ENCODE peak calls at places on chromosomes 7 and 10, in four cellular contexts. E is fibroblast of the aortic adventitia, H is brain microvascular endothelial cell, C is GM12865. F is an unnamed sample.

GRCh38 chr10:76433161-76434005 is 1002.0 kb downstream of the LRMDA start:
- DNase-seq in C (no peak), E (no peak), H (no peak), F (peak; percentile 88)

GRCh38 chr7:51219261-51219988 is 97.2 kb downstream of the COBL start:
- DNase-seq in E (no peak), C (no peak), H (no peak), F (no peak)

GRCh38 chr7:30029696-30030095 is 1.5 kb downstream of the PLEKHA8 start:
- DNase-seq in H (no peak), C (peak; percentile 21), E (no peak), F (peak; percentile 34)

GRCh38 chr7:11865671-11866070 is 33.7 kb upstream of the THSD7A start:
- DNase-seq in C (no peak), H (no peak), E (no peak), F (no peak)

GRCh38 chr10:718143-718700 is 28.8 kb upstream of the DIP2C start:
- DNase-seq in H (no peak), C (no peak), E (no peak), F (no peak)

GRCh38 chr10:62637249-62638061 is 167.1 kb upstream of the ADO start:
- DNase-seq in H (peak; percentile 55), C (peak; percentile 90), E (peak; percentile 44), F (peak; percentile 81)

GRCh38 chr7:155570991-155571390 is 24.6 kb upstream of the CNPY1 start:
- DNase-seq in C (no peak), H (no peak), E (no peak), F (no peak)

GRCh38 chr7:44213872-44214595 is 13.3 kb downstream of the YKT6 start:
- DNase-seq in E (peak; percentile 48), H (peak; percentile 27), C (peak; percentile 46), F (peak; percentile 49)

GRCh38 chr7:55569797-55570196 is 2.5 kb downstream of the VOPP1 start:
- DNase-seq in H (no peak), E (no peak), C (peak; percentile 78), F (no peak)

GRCh38 chr10:25059990-25060389 is 43.6 kb downstream of the THNSL1 start:
- DNase-seq in E (peak; percentile 96), H (peak; percentile 90), C (no peak), F (peak; percentile 97)

GRCh38 chr7:85554294-85554877 is 367.5 kb upstream of the SEMA3D start:
- DNase-seq in C (peak; percentile 62), E (peak; percentile 86), H (peak; percentile 73), F (peak; percentile 71)

GRCh38 chr7:130113887-130114286 is 43.6 kb downstream of the KLHDC10 start:
- DNase-seq in C (no peak), E (no peak), H (no peak), F (no peak)

GRCh38 chr10:91617073-91617580 is 15.7 kb downstream of the PPP1R3C start:
- DNase-seq in H (peak; percentile 81), E (peak; percentile 89), C (no peak), F (peak; percentile 90)

GRCh38 chr7:17661982-17662585 is 278.2 kb downstream of the SNX13 start:
- DNase-seq in E (peak; percentile 62), C (no peak), H (no peak), F (peak; percentile 68)

GRCh38 chr10:46284286-46285229 is 2.2 kb upstream of the ANTXRL start:
- DNase-seq in H (peak; percentile 11), E (peak; percentile 64), C (peak; percentile 76), F (peak; percentile 57)

GRCh38 chr7:30148951-30149459 is 14.2 kb downstream of the MTURN start:
- DNase-seq in C (no peak), E (no peak), H (no peak), F (peak; percentile 59)

GRCh38 chr7:13797545-13797944 is 191.9 kb downstream of the ETV1 start:
- DNase-seq in C (no peak), H (no peak), E (no peak), F (no peak)

GRCh38 chr7:19307554-19307953 is 162.3 kb upstream of the FERD3L start:
- DNase-seq in H (no peak), E (no peak), C (no peak), F (no peak)

GRCh38 chr7:95922191-95922590 is 149.8 kb downstream of the DYNC1I1 start:
- DNase-seq in E (peak; percentile 22), H (no peak), C (no peak), F (no peak)

GRCh38 chr7:121020652-121021051 is 32.1 kb downstream of the CPED1 start:
- DNase-seq in E (peak; percentile 66), H (no peak), C (no peak), F (peak; percentile 82)

GRCh38 chr7:26646666-26647065 is 217.7 kb downstream of the SKAP2 start:
- DNase-seq in H (no peak), C (no peak), E (peak; percentile 2), F (no peak)

GRCh38 chr10:6766061-6766460 is 186.0 kb upstream of the PRKCQ start:
- DNase-seq in C (no peak), H (no peak), E (peak; percentile 72), F (no peak)

GRCh38 chr10:67818323-67818722 is 19.7 kb downstream of the DNAJC12 start:
- DNase-seq in E (no peak), H (peak; percentile 78), C (no peak), F (peak; percentile 97)

GRCh38 chr7:74656421-74656910 is 1.1 kb upstream of the GTF2I start:
- DNase-seq in H (no peak), E (peak; percentile 35), C (peak; percentile 71), F (no peak)

DNA sequence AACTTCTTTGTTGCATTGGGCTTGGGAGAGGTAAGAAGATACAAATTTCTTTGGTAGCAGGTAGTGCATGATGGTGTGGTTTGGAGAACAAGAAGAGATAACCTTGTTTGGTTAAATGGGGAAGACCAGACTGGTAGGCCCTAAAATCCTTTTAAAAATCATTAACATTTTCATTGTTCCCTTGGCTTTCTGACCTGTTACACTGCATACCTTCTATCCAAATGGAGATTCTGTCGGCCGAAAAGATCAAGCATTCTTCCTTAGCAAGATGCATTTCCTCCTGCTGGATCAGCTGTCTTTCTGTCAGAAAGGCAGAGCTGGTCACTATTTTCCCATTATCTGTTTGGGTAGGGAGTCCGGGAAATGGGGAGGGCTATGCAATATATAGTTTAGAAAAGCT is 33.7 kb downstream of the AGK start:
- DNase-seq in C (no peak), H (no peak), E (no peak), F (no peak)
- H3K4me3 ChIP-seq in C (no peak overlapping the region), H (no peak overlapping the region), E (no peak overlapping the region), F (no peak overlapping the region)

GRCh38 chr10:5629789-5630436 is 36.5 kb downstream of the ASB13 start:
- DNase-seq in H (peak; percentile 82), E (peak; percentile 89), C (peak; percentile 83), F (peak; percentile 73)

GRCh38 chr10:5631936-5632335 is 34.5 kb downstream of the ASB13 start:
- DNase-seq in H (no peak), C (no peak), E (no peak), F (no peak)

GRCh38 chr10:5627486-5628044 is 38.8 kb downstream of the ASB13 start:
- DNase-seq in C (no peak), H (no peak), E (no peak), F (no peak)

GRCh38 chr10:5628366-5628765 is 38.0 kb downstream of the ASB13 start:
- DNase-seq in E (peak; percentile 83), H (no peak), C (no peak), F (no peak)

DNA sequence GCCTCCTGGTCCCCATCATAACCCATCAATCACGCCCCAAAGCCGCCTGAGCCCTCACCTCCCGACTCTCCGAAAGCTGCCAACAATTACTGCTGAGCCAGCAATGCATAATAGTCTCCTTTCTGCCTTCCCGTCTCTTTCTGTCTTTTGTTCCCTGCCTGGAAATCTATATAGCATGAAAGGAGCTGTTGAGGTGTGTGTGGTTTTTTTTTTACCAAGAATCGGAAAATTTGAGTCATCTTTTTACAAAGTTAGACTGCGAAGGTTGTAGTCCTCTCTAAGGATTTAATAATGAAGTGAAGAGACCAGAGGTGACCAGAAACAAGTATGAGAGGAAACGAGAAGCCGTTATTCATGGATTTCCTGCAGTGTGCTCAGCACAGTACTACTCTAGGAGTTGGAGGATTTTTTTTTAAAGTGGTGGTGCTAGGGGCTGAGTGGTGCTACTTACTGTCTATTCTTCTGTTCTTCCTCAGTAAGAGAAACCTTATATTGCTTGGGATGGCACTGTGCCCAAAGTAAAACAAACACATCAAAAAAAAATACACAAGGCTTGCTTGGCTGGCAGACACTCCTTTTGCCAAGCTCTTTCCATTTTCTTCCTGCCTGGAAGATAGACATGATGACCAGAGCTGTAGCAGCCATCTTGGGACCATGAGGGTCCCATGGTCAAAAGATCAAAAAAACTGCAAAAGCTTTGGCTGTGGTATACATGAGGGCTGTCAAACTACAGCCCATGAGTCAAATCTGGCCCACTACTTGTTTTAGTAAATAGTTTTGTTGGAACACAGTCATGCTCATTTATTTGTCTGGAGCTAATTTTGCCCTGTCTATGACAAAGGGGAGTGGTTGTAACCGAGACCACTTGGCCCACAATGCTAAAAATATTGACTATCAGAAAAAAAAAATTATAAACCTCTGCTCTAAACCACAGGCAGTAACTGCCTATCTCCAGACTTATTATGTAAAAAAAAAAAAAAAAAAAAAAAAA is 37.3 kb downstream of the ASB13 start:
- DNase-seq in C (no peak), H (no peak), E (peak; percentile 71), F (no peak)
- H3K4me3 ChIP-seq in C (no peak overlapping the region), H (peak overlapping the region; percentile 34), E (peak overlapping the region; percentile 62), F (no peak overlapping the region)

GRCh38 chr10:101131962-101132635 is 999 bp downstream of the TLX1 start:
- DNase-seq in E (no peak), C (no peak), H (no peak), F (no peak)
- H3K4me3 ChIP-seq in E (no peak overlapping the region), C (no peak overlapping the region), H (no peak overlapping the region), F (no peak overlapping the region)

DNA sequence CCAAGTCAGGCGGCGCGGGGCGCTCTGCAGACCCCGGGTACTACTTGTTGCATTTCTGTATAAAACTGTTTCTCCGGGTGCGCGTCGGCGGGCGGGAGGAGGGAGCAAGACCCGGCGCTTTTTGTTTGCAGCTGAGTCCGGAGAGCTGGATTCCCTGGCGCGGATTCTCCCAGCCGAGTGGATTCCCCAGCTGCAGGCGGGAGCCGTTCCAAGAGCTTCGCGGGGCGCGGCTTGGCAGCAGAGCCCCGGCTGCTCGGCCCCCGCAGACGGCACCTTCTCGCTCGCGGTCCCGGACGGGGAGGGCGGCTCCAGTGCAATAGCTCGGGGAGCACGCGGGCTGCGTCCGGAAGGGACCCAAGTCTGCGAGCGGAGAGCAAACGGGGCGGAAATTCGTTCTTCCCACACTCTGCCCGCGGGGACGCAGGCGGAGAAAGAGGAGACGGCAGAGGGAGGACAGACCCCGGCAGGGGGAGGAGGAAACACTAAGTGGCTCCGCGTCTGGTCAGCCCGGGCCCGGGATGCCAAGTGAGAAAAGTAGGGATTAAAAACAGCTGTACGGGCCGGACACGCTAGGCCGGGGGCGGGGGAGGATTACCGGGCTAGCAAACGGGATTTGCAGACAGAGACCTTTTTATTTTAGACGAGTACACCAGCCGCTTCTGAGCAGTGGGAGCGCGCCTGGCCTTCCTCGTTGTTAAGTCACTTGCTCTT is at the start of gene TRIL:
- DNase-seq in E (peak; percentile 69), C (no peak), H (peak; percentile 45), F (no peak)
- H3K4me3 ChIP-seq in E (peak within 1 kb of the TSS; percentile 54), C (no peak within 1 kb of the TSS), H (peak within 1 kb of the TSS; percentile 50), F (peak within 1 kb of the TSS; percentile 27)

GRCh38 chr10:101778151-101778780 is 2.4 kb upstream of the FGF8 start:
- DNase-seq in E (no peak), C (no peak), H (no peak), F (no peak)
- H3K4me3 ChIP-seq in E (no peak overlapping the region), C (no peak overlapping the region), H (no peak overlapping the region), F (no peak overlapping the region)